ENCODE peak calls at places on chromosomes 2 and 18, in six cellular contexts. J is fibroblast of the conjunctiva; L is NCI-H1417; D is DND-41; S is activated T-helper 1 cell treated with anti-CD3 and anti-CD28 coated beads, Interleukin-2, amount 50 U/mL, for 16 hours; O is GM19239. T is an unnamed sample.

GRCh38 chr2:164151518-164151917 is 415.7 kb upstream of the FIGN start:
- DNase-seq in O (no peak), D (no peak), J (peak; percentile 9), L (no peak), S (no peak), T (no peak)

GRCh38 chr2:117470311-117471095 is 344.0 kb upstream of the DDX18 start:
- DNase-seq in O (peak; percentile 3), L (peak; percentile 1), S (no peak), D (peak; percentile 27), J (no peak), T (peak; percentile 2)

GRCh38 chr2:188909036-188909435 is 65.1 kb upstream of the COL3A1 start:
- DNase-seq in D (no peak), S (no peak), L (no peak), O (no peak), J (no peak), T (no peak)

GRCh38 chr2:99682280-99683060 is 192.7 kb upstream of the REV1 start:
- DNase-seq in O (no peak), D (no peak), L (peak; percentile 75), S (no peak), J (no peak), T (no peak)

GRCh38 chr2:64760131-64760530 is 106.4 kb upstream of the SERTAD2 start:
- DNase-seq in J (no peak), O (no peak), L (no peak), D (no peak), S (no peak), T (no peak)

GRCh38 chr2:115560671-115561070 is 1118.2 kb downstream of the DPP10 start:
- DNase-seq in O (no peak), S (no peak), L (no peak), J (no peak), D (no peak), T (no peak)

GRCh38 chr2:240645346-240646060 is 20.2 kb downstream of the GPR35 start:
- DNase-seq in L (no peak), O (no peak), J (no peak), D (no peak), S (no peak), T (no peak)

GRCh38 chr18:50315100-50315871 is 27.8 kb upstream of the CXXC1 start:
- DNase-seq in S (no peak), D (no peak), L (no peak), J (no peak), O (no peak), T (no peak)

GRCh38 chr2:206212673-206213513 is 53.2 kb downstream of the EEF1B2 start:
- DNase-seq in J (no peak), D (no peak), S (no peak), L (no peak), O (no peak), T (peak; percentile 19)

GRCh38 chr2:133171396-133172004 is 396.8 kb downstream of the NCKAP5 start:
- DNase-seq in O (peak; percentile 4), J (peak; percentile 47), D (no peak), L (peak; percentile 60), S (no peak), T (peak; percentile 71)

GRCh38 chr2:118375907-118376306 is 287.6 kb downstream of the INSIG2 start:
- DNase-seq in S (no peak), L (no peak), D (no peak), J (no peak), O (no peak), T (no peak)

GRCh38 chr2:237743561-237744269 is 54.9 kb upstream of the RBM44 start:
- DNase-seq in L (no peak), D (no peak), S (no peak), O (no peak), J (no peak), T (no peak)

GRCh38 chr2:182866461-182867369 is at the start of gene FRZB:
- DNase-seq in L (no peak), D (no peak), S (no peak), O (no peak), J (peak; percentile 41), T (no peak)

GRCh38 chr2:46470114-46470628 is 9.2 kb upstream of the TMEM247 start:
- DNase-seq in J (no peak), D (no peak), S (no peak), O (no peak), L (no peak), T (no peak)

GRCh38 chr18:34893239-34893638 is 148.0 kb upstream of the MAPRE2 start:
- DNase-seq in S (no peak), D (no peak), L (no peak), J (no peak), O (no peak), T (no peak)